ENCODE peak calls at places on chromosomes 7 and 10, in seven cellular contexts. N is SK-N-SH, J is HCT116, P is K562, G is HepG2, R is H1, I is GM12878. K is an unnamed sample.

GRCh38 chr10:48251152-48251524 is 23.4 kb downstream of the FRMPD2 start:
- DNase-seq in N (no peak), J (no peak), P (no peak), G (peak; percentile 4), R (peak; percentile 37), I (no peak), K (peak; percentile 13)

GRCh38 chr7:8260871-8261707 is 878 bp downstream of the ICA1 start:
- DNase-seq in N (peak; percentile 74), J (no peak), P (peak; percentile 72), G (no peak), R (no peak), I (no peak), K (peak; percentile 74)

GRCh38 chr10:89332718-89333281 is 5.0 kb downstream of the IFIT3 start:
- DNase-seq in N (no peak), J (no peak), P (no peak), G (no peak), R (no peak), I (peak; percentile 69), K (peak; percentile 18)

GRCh38 chr10:70602665-70603438 is at the start of gene PRF1:
- DNase-seq in N (no peak), J (no peak), P (peak; percentile 65), G (peak; percentile 12), R (peak; percentile 44), I (no peak), K (no peak)

GRCh38 chr10:124659380-124659779 is 84.8 kb downstream of the FAM53B start:
- DNase-seq in N (no peak), J (no peak), P (no peak), G (no peak), R (no peak), I (no peak), K (no peak)

GRCh38 chr7:1317654-1318450 is 85.2 kb downstream of the UNCX start:
- DNase-seq in N (peak; percentile 20), J (no peak), P (no peak), G (no peak), R (no peak), I (no peak), K (no peak)

GRCh38 chr7:112508404-112508803 is 27.6 kb downstream of the LSMEM1 start:
- DNase-seq in N (no peak), J (no peak), P (no peak), G (no peak), R (no peak), I (no peak), K (no peak)

GRCh38 chr7:128405345-128406146 is 4.2 kb downstream of the IMPDH1 start:
- DNase-seq in N (peak; percentile 95), J (no peak), P (peak; percentile 91), G (no peak), R (peak; percentile 68), I (no peak), K (peak; percentile 56)

GRCh38 chr7:77995717-77996116 is 197.1 kb downstream of the PHTF2 start:
- DNase-seq in N (no peak), J (no peak), P (peak; percentile 62), G (peak; percentile 13), R (no peak), I (no peak), K (no peak)

GRCh38 chr7:4274286-4274685 is 407.8 kb upstream of the FOXK1 start:
- DNase-seq in N (no peak), J (no peak), P (no peak), G (no peak), R (peak; percentile 4), I (no peak), K (no peak)

GRCh38 chr10:66822801-66823200 is 103.0 kb upstream of the LRRTM3 start:
- DNase-seq in N (no peak), J (no peak), P (no peak), G (no peak), R (peak; percentile 50), I (no peak), K (no peak)

GRCh38 chr10:1292611-1293021 is 236.4 kb downstream of the WDR37 start:
- DNase-seq in N (peak; percentile 58), J (no peak), P (no peak), G (no peak), R (peak; percentile 52), I (no peak), K (no peak)

GRCh38 chr7:143383642-143383957 is 2.5 kb downstream of the ZYX start:
- DNase-seq in N (no peak), J (no peak), P (no peak), G (no peak), R (no peak), I (no peak), K (no peak)

GRCh38 chr10:26441491-26442214 is 3.5 kb downstream of the APBB1IP start:
- DNase-seq in N (no peak), J (no peak), P (no peak), G (no peak), R (no peak), I (no peak), K (no peak)

GRCh38 chr10:31620236-31621151 is 301.5 kb downstream of the ZEB1 start:
- DNase-seq in N (no peak), J (no peak), P (peak; percentile 14), G (no peak), R (peak; percentile 84), I (no peak), K (no peak)

GRCh38 chr7:80699030-80699638 is 60.7 kb downstream of the CD36 start:
- DNase-seq in N (peak; percentile 36), J (peak; percentile 58), P (peak; percentile 54), G (peak; percentile 25), R (no peak), I (no peak), K (peak; percentile 80)

GRCh38 chr10:16713290-16713689 is 103.9 kb downstream of the RSU1 start:
- DNase-seq in N (no peak), J (no peak), P (no peak), G (no peak), R (no peak), I (no peak), K (no peak)

GRCh38 chr7:20865684-20866083 is 79.0 kb upstream of the SP8 start:
- DNase-seq in N (no peak), J (no peak), P (no peak), G (no peak), R (no peak), I (no peak), K (no peak)

GRCh38 chr10:70500812-70501301 is 22.3 kb downstream of the PALD1 start:
- DNase-seq in N (no peak), J (no peak), P (no peak), G (no peak), R (no peak), I (no peak), K (no peak)

GRCh38 chr10:79445217-79445707 is at the start of gene ZCCHC24:
- DNase-seq in N (no peak), J (peak; percentile 22), P (peak; percentile 64), G (no peak), R (no peak), I (no peak), K (peak; percentile 80)

GRCh38 chr7:130560972-130561371 is 69.1 kb downstream of the MEST start:
- DNase-seq in N (no peak), J (peak; percentile 26), P (peak; percentile 53), G (peak; percentile 20), R (no peak), I (peak; percentile 40), K (peak; percentile 62)

DNA sequence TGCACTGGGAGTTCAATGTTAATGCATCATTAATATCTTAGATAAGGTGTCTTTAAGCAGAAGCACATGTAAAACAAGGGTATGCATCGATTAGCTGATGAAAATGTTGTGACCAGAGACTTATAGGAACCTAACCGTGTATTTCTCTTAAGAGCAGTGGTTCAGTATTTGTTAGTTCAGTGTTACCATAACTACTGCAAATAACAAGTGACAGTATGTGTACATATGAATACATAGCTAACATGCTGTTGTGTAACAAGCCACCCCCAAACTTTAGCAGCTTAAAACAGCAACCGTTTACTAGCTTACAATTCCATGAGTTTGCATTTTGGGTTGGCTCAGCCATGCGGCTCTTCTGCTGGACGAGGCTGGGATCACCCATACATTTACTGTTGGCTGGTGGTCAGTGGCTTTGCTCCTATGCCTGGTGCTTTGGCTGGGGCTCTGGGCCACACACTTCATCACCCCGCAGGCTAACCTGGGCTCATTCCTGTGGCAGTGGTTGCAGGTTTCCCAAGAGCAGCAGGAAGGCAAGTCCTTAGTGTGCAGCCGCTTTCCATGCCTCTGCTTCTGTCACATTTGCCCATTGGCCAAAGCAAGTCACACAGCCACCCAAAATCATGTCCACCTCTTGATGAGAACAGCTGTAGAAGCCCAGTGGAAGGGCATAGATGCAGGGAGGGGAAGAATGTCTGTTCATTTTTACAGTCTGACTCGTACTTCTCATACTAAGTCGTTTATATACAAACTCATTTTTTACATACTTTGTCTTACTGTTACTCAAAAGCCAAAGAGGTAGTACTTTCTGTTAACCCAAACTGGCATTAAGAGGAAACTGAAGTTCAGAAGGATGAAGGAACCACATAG is 103.3 kb upstream of the GATA3 start:
- DNase-seq in N (no peak), J (no peak), P (no peak), G (peak; percentile 37), R (no peak), I (no peak), K (peak; percentile 55)
- TF ChIP-seq JUND in N (no peak), J (no peak), P (no peak), G (no peak), R (no peak), I (no peak), K (no peak)

DNA sequence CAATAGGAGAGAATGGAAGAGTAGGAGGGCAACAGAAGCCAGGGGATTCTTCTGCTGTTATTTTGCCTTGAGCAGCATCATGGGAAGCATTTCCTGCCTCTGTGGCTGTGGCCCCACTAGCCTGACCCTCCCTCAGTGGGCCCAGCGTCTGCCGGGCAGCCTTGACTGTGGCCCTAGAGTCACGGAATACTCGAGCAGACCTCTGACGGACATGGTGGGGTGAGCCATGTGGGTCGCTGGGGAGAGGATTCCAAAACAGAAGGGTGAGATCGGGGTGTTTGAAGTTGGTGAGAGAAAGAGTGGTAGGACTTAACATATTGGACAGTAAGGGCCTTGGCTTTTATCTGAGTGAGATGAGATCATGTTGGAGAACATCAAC is 8.3 kb upstream of the PRKAG2 start:
- DNase-seq in N (no peak), J (no peak), P (no peak), G (no peak), R (no peak), I (no peak), K (no peak)
- TF ChIP-seq JUND in N (no peak), J (no peak), P (no peak), G (no peak), R (no peak), I (no peak), K (no peak)

GRCh38 chr7:5773661-5774086 is 7.8 kb downstream of the RNF216 start:
- DNase-seq in N (no peak), J (peak; percentile 90), P (peak; percentile 86), G (peak; percentile 63), R (no peak), I (no peak), K (no peak)
- TF ChIP-seq JUND in N (peak; percentile 86), J (peak; percentile 94), P (peak; percentile 82), G (no peak), R (no peak), I (no peak), K (no peak)

GRCh38 chr10:126502481-126502880 is 114.2 kb upstream of the ADAM12 start:
- DNase-seq in N (no peak), J (no peak), P (no peak), G (no peak), R (no peak), I (no peak), K (no peak)
- TF ChIP-seq JUND in N (no peak), J (no peak), P (no peak), G (no peak), R (no peak), I (no peak), K (no peak)

K was measured in T47D.